ENCODE peak calls at places on chromosomes 11 and 22, in four cellular contexts. I is AG09309, U is epithelial cell of esophagus, K is esophagus muscularis mucosa. C is an unnamed sample.

GRCh38 chr11:117820071-117820470 is 4.5 kb downstream of the FXYD2 start:
- DNase-seq in U (no peak), I (no peak), K (no peak), C (no peak)

GRCh38 chr11:38136887-38137286 is 1538.9 kb upstream of the RAG2 start:
- DNase-seq in K (no peak), I (no peak), U (no peak), C (no peak)

GRCh38 chr11:78282821-78283220 is 94.1 kb downstream of the USP35 start:
- DNase-seq in I (no peak), K (no peak), U (no peak), C (no peak)

GRCh38 chr22:30830907-30831306 is 136.2 kb downstream of the OSBP2 start:
- DNase-seq in I (peak; percentile 84), K (no peak), U (peak; percentile 99), C (peak; percentile 34)

GRCh38 chr22:28869736-28870135 is 13.6 kb upstream of the ZNRF3 start:
- DNase-seq in I (no peak), U (no peak), K (no peak), C (no peak)

GRCh38 chr22:44279059-44279340 is 33.8 kb downstream of the SHISAL1 start:
- DNase-seq in U (no peak), I (no peak), K (no peak), C (no peak)

GRCh38 chr11:60853469-60853950 is 2.2 kb downstream of the PTGDR2 start:
- DNase-seq in U (no peak), I (no peak), K (no peak), C (no peak)

GRCh38 chr11:118068945-118069612 is 7.8 kb upstream of the TMPRSS4 start:
- DNase-seq in I (no peak), K (no peak), U (no peak), C (no peak)

GRCh38 chr11:124747406-124748099 is 4.5 kb downstream of the VSIG2 start:
- DNase-seq in I (no peak), K (no peak), U (no peak), C (no peak)

GRCh38 chr11:46003647-46004046 is 81.2 kb downstream of the LARGE2 start:
- DNase-seq in K (no peak), I (no peak), U (no peak), C (no peak)

GRCh38 chr11:133987221-133987620 is 30.5 kb upstream of the IGSF9B start:
- DNase-seq in U (no peak), K (no peak), I (no peak), C (no peak)

GRCh38 chr11:120973501-120973900 is 50.4 kb upstream of the TBCEL start:
- DNase-seq in I (no peak), U (no peak), K (no peak), C (no peak)

GRCh38 chr11:81655351-81655750 is 1078.3 kb downstream of the FAM181B start:
- DNase-seq in K (no peak), U (no peak), I (no peak), C (no peak)

GRCh38 chr11:34151166-34151565 is 45.7 kb downstream of the NAT10 start:
- DNase-seq in I (no peak), U (no peak), K (no peak), C (no peak)

GRCh38 chr11:95835351-95835750 is 45.1 kb downstream of the CEP57 start:
- DNase-seq in U (no peak), I (no peak), K (no peak), C (no peak)

GRCh38 chr22:19761500-19762314 is 1.1 kb downstream of the TBX1 start:
- DNase-seq in K (no peak), U (peak; percentile 68), I (no peak), C (no peak)

GRCh38 chr22:43381693-43382092 is 30.1 kb upstream of the MPPED1 start:
- DNase-seq in K (no peak), I (no peak), U (no peak), C (no peak)

DNA sequence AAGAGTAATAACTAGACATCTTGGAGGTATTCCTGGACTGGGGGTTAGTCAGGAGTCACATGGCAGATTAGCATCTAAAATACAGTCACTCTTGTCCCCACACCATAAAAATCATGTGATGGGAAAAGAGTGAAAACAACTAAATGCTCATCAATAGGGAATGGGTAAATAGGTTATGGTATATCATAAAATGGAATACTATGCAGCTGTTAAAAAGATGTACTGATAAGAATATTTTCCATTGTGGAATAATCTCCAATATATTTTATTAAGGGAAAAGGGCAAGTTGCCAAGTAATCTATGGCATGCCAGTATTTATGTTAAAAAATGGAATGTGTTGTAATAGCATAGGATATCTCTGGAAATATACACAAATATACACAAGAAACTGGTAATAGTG is 6.6 kb upstream of the PIK3C2A start:
- DNase-seq in U (no peak), K (no peak), I (no peak), C (no peak)
- H3K4me3 ChIP-seq in U (no peak overlapping the region), K (no peak overlapping the region), I (no peak overlapping the region), C (no peak overlapping the region)

GRCh38 chr11:3854977-3855807 is at the start of gene STIM1:
- DNase-seq in U (peak; percentile 93), K (peak; percentile 99), I (peak; percentile 67), C (peak; percentile 92)

GRCh38 chr11:3853935-3854659 is 1.4 kb upstream of the STIM1 start:
- DNase-seq in I (no peak), K (no peak), U (peak; percentile 74), C (peak; percentile 41)

GRCh38 chr11:3855808-3856491 is 486 bp downstream of the STIM1 start:
- DNase-seq in I (no peak), U (no peak), K (no peak), C (no peak)

GRCh38 chr11:3853545-3853842 is 2.0 kb upstream of the STIM1 start:
- DNase-seq in K (no peak), I (no peak), U (no peak), C (no peak)

GRCh38 chr11:3854660-3854976 is 846 bp upstream of the STIM1 start:
- DNase-seq in I (no peak), K (no peak), U (no peak), C (no peak)
- H3K4me3 ChIP-seq in I (no peak overlapping the region), K (peak overlapping the region; percentile 99), U (peak overlapping the region; percentile 74), C (peak overlapping the region; percentile 98)

GRCh38 chr11:2770556-2771301 is 70.9 kb upstream of the KCNQ1OT1 start:
- DNase-seq in K (peak; percentile 12), U (no peak), I (no peak), C (peak; percentile 10)

GRCh38 chr11:2771758-2772466 is 72.1 kb upstream of the KCNQ1OT1 start:
- DNase-seq in I (no peak), K (peak; percentile 80), U (no peak), C (peak; percentile 54)

GRCh38 chr11:2768471-2769408 is 68.9 kb upstream of the KCNQ1OT1 start:
- DNase-seq in U (peak; percentile 60), K (peak; percentile 83), I (peak; percentile 14), C (peak; percentile 54)

GRCh38 chr11:2769409-2769778 is 69.6 kb upstream of the KCNQ1OT1 start:
- DNase-seq in U (no peak), I (no peak), K (no peak), C (no peak)

GRCh38 chr11:2769779-2770555 is 70.2 kb upstream of the KCNQ1OT1 start:
- DNase-seq in U (no peak), K (peak; percentile 89), I (no peak), C (peak; percentile 21)
- H3K4me3 ChIP-seq in U (no peak overlapping the region), K (no peak overlapping the region), I (no peak overlapping the region), C (no peak overlapping the region)

GRCh38 chr11:10017050-10017449 is 277.0 kb downstream of the SBF2 start:
- DNase-seq in U (no peak), I (no peak), K (no peak), C (no peak)

GRCh38 chr11:10012068-10012467 is 282.0 kb downstream of the SBF2 start:
- DNase-seq in K (no peak), I (no peak), U (no peak), C (no peak)
- H3K4me3 ChIP-seq in K (no peak overlapping the region), I (no peak overlapping the region), U (no peak overlapping the region), C (no peak overlapping the region)

C was measured in adrenal gland.